ENCODE peak calls at places on chromosomes 4 and X, in seven cellular contexts. One of them, this sample, is unnamed.

GRCh38 chr4:7876096-7876993 is 63.3 kb downstream of the AFAP1 start:
- DNase-seq in naive thymus-derived CD4-positive, alpha-beta T cell: peak; percentile 21
- DNase-seq in progenitor cell of endocrine pancreas: no peak
- DNase-seq in HFFc6: peak; percentile 32
- DNase-seq in GM18507: no peak
- DNase-seq in cardiac muscle cell: peak; percentile 33
- DNase-seq in stimulated activated CD4-positive, alpha-beta T cell treated with anti-CD3 and anti-CD28 coated beads, Interleukin-15, amount 100 ng/mL, for 24 hours: peak; percentile 58
- DNase-seq in this sample: no peak

GRCh38 chr4:168162604-168163003 is 70.3 kb downstream of the ANXA10 start:
- DNase-seq in HFFc6: no peak
- DNase-seq in naive thymus-derived CD4-positive, alpha-beta T cell: no peak
- DNase-seq in stimulated activated CD4-positive, alpha-beta T cell treated with anti-CD3 and anti-CD28 coated beads, Interleukin-15, amount 100 ng/mL, for 24 hours: no peak
- DNase-seq in progenitor cell of endocrine pancreas: no peak
- DNase-seq in GM18507: no peak
- DNase-seq in cardiac muscle cell: no peak
- DNase-seq in this sample: no peak

GRCh38 chrX:30935985-30936384 is 46.9 kb upstream of the TAB3 start:
- DNase-seq in naive thymus-derived CD4-positive, alpha-beta T cell: no peak
- DNase-seq in GM18507: no peak
- DNase-seq in cardiac muscle cell: peak; percentile 49
- DNase-seq in progenitor cell of endocrine pancreas: no peak
- DNase-seq in stimulated activated CD4-positive, alpha-beta T cell treated with anti-CD3 and anti-CD28 coated beads, Interleukin-15, amount 100 ng/mL, for 24 hours: no peak
- DNase-seq in HFFc6: peak; percentile 29
- DNase-seq in this sample: no peak

GRCh38 chr4:94516067-94516466 is 64.3 kb downstream of the PDLIM5 start:
- DNase-seq in naive thymus-derived CD4-positive, alpha-beta T cell: no peak
- DNase-seq in HFFc6: peak; percentile 96
- DNase-seq in progenitor cell of endocrine pancreas: no peak
- DNase-seq in GM18507: no peak
- DNase-seq in cardiac muscle cell: no peak
- DNase-seq in stimulated activated CD4-positive, alpha-beta T cell treated with anti-CD3 and anti-CD28 coated beads, Interleukin-15, amount 100 ng/mL, for 24 hours: no peak
- DNase-seq in this sample: no peak

GRCh38 chrX:45596190-45596808 is 395.6 kb upstream of the DIPK2B start:
- DNase-seq in stimulated activated CD4-positive, alpha-beta T cell treated with anti-CD3 and anti-CD28 coated beads, Interleukin-15, amount 100 ng/mL, for 24 hours: no peak
- DNase-seq in HFFc6: peak; percentile 13
- DNase-seq in progenitor cell of endocrine pancreas: no peak
- DNase-seq in naive thymus-derived CD4-positive, alpha-beta T cell: no peak
- DNase-seq in GM18507: no peak
- DNase-seq in cardiac muscle cell: no peak
- DNase-seq in this sample: no peak

GRCh38 chrX:139429913-139430312 is 100.6 kb upstream of the F9 start:
- DNase-seq in GM18507: no peak
- DNase-seq in naive thymus-derived CD4-positive, alpha-beta T cell: no peak
- DNase-seq in progenitor cell of endocrine pancreas: no peak
- DNase-seq in cardiac muscle cell: peak; percentile 2
- DNase-seq in HFFc6: no peak
- DNase-seq in stimulated activated CD4-positive, alpha-beta T cell treated with anti-CD3 and anti-CD28 coated beads, Interleukin-15, amount 100 ng/mL, for 24 hours: no peak
- DNase-seq in this sample: no peak

GRCh38 chrX:39678914-39679313 is 418.8 kb downstream of the BCOR start:
- DNase-seq in naive thymus-derived CD4-positive, alpha-beta T cell: no peak
- DNase-seq in progenitor cell of endocrine pancreas: no peak
- DNase-seq in cardiac muscle cell: no peak
- DNase-seq in stimulated activated CD4-positive, alpha-beta T cell treated with anti-CD3 and anti-CD28 coated beads, Interleukin-15, amount 100 ng/mL, for 24 hours: no peak
- DNase-seq in GM18507: no peak
- DNase-seq in HFFc6: no peak
- DNase-seq in this sample: no peak

GRCh38 chrX:28787206-28787605 is 200.0 kb downstream of the IL1RAPL1 start:
- DNase-seq in progenitor cell of endocrine pancreas: no peak
- DNase-seq in naive thymus-derived CD4-positive, alpha-beta T cell: no peak
- DNase-seq in HFFc6: no peak
- DNase-seq in cardiac muscle cell: no peak
- DNase-seq in stimulated activated CD4-positive, alpha-beta T cell treated with anti-CD3 and anti-CD28 coated beads, Interleukin-15, amount 100 ng/mL, for 24 hours: no peak
- DNase-seq in GM18507: no peak
- DNase-seq in this sample: no peak

GRCh38 chr4:16889945-16890344 is 8.5 kb downstream of the LDB2 start:
- DNase-seq in stimulated activated CD4-positive, alpha-beta T cell treated with anti-CD3 and anti-CD28 coated beads, Interleukin-15, amount 100 ng/mL, for 24 hours: no peak
- DNase-seq in HFFc6: no peak
- DNase-seq in GM18507: no peak
- DNase-seq in progenitor cell of endocrine pancreas: no peak
- DNase-seq in naive thymus-derived CD4-positive, alpha-beta T cell: no peak
- DNase-seq in cardiac muscle cell: no peak
- DNase-seq in this sample: no peak

GRCh38 chr4:150240011-150240410 is 161.8 kb downstream of the DCLK2 start:
- DNase-seq in GM18507: no peak
- DNase-seq in stimulated activated CD4-positive, alpha-beta T cell treated with anti-CD3 and anti-CD28 coated beads, Interleukin-15, amount 100 ng/mL, for 24 hours: no peak
- DNase-seq in progenitor cell of endocrine pancreas: no peak
- DNase-seq in HFFc6: no peak
- DNase-seq in cardiac muscle cell: no peak
- DNase-seq in naive thymus-derived CD4-positive, alpha-beta T cell: no peak
- DNase-seq in this sample: no peak

This sample was measured in left ventricle myocardium superior.